ENCODE peak calls at places on chromosomes 13 and 19, in nine cellular contexts. D, Y, O, E, C, F, H, G and V are unnamed samples.

GRCh38 chr19:29785955-29786589 is 25.7 kb upstream of the CCNE1 start:
- DNase-seq in C (no peak), O (no peak), Y (no peak), F (peak), G (no peak), D (peak), E (no peak), H (no peak), V (peak)

GRCh38 chr19:807627-808175 is 10.4 kb downstream of the PTBP1 start:
- DNase-seq in O (no peak), Y (peak), G (no peak), E (no peak), D (no peak), F (no peak), H (no peak), C (no peak), V (no peak)

GRCh38 chr13:112248909-112249592 is 127.1 kb upstream of the SPACA7 start:
- DNase-seq in E (no peak), H (no peak), Y (no peak), F (no peak), O (no peak), G (no peak), C (no peak), D (no peak), V (no peak)

GRCh38 chr13:23578411-23579071 is 8.3 kb downstream of the TNFRSF19 start:
- DNase-seq in D (peak), Y (peak), F (no peak), G (peak), O (peak), H (peak), C (peak), E (peak), V (no peak)

GRCh38 chr13:38872693-38873092 is 117.9 kb downstream of the STOML3 start:
- DNase-seq in G (peak), F (peak), E (peak), H (peak), O (peak), C (peak), D (peak), Y (peak), V (peak)

GRCh38 chr13:46171223-46171622 is 10.8 kb downstream of the LCP1 start:
- DNase-seq in C (no peak), F (no peak), E (no peak), H (no peak), Y (no peak), D (no peak), G (no peak), O (no peak), V (no peak)

GRCh38 chr13:112596220-112596619 is 8.3 kb upstream of the TUBGCP3 start:
- DNase-seq in Y (no peak), O (no peak), G (no peak), F (no peak), D (no peak), E (peak), H (peak), C (no peak), V (no peak)

GRCh38 chr19:41137056-41137455 is 22.8 kb downstream of the CYP2F1 start:
- DNase-seq in H (no peak), D (no peak), E (no peak), O (no peak), Y (no peak), C (no peak), G (no peak), F (no peak), V (no peak)

GRCh38 chr13:39565036-39565949 is 37.7 kb downstream of the LHFPL6 start:
- DNase-seq in E (peak), Y (no peak), F (peak), D (peak), O (peak), H (peak), G (peak), C (peak), V (no peak)

GRCh38 chr19:49801966-49802661 is 11.0 kb downstream of the FUZ start:
- DNase-seq in F (no peak), E (peak), D (peak), Y (peak), G (peak), O (peak), C (no peak), H (peak), V (peak)

GRCh38 chr19:11560404-11560988 is 1.5 kb upstream of the ELOF1 start:
- DNase-seq in Y (peak), G (peak), F (peak), C (peak), D (peak), H (peak), O (peak), E (peak), V (peak)
- H3K4me3 ChIP-seq in Y (no peak), G (no peak), F (peak), C (no peak), D (no peak), H (no peak), O (no peak), E (no peak), V (peak)

GRCh38 chr19:13844130-13844631 is 32.8 kb upstream of the NANOS3 start:
- DNase-seq in E (no peak), G (no peak), F (no peak), Y (no peak), H (no peak), C (no peak), O (no peak), D (no peak), V (no peak)
- H3K9ac ChIP-seq in E (no peak), G (no peak), F (peak), Y (peak), H (peak), C (peak), O (no peak), D (no peak), V (no peak)

GRCh38 chr19:11452814-11453335 is 17.4 kb downstream of the PRKCSH start:
- DNase-seq in C (no peak), Y (peak), D (no peak), E (no peak), F (no peak), G (no peak), O (no peak), H (no peak), V (no peak)

GRCh38 chr19:11453468-11454341 is 18.3 kb downstream of the PRKCSH start:
- DNase-seq in O (peak), C (no peak), F (no peak), D (no peak), G (no peak), H (no peak), E (no peak), Y (peak), V (peak)

GRCh38 chr19:11451327-11451941 is 16.0 kb downstream of the PRKCSH start:
- DNase-seq in O (no peak), E (no peak), D (no peak), Y (peak), F (no peak), H (no peak), C (no peak), G (no peak), V (peak)

GRCh38 chr19:11450570-11451326 is 15.3 kb downstream of the PRKCSH start:
- DNase-seq in C (no peak), D (no peak), G (no peak), H (no peak), F (no peak), O (no peak), Y (peak), E (no peak), V (no peak)

DNA sequence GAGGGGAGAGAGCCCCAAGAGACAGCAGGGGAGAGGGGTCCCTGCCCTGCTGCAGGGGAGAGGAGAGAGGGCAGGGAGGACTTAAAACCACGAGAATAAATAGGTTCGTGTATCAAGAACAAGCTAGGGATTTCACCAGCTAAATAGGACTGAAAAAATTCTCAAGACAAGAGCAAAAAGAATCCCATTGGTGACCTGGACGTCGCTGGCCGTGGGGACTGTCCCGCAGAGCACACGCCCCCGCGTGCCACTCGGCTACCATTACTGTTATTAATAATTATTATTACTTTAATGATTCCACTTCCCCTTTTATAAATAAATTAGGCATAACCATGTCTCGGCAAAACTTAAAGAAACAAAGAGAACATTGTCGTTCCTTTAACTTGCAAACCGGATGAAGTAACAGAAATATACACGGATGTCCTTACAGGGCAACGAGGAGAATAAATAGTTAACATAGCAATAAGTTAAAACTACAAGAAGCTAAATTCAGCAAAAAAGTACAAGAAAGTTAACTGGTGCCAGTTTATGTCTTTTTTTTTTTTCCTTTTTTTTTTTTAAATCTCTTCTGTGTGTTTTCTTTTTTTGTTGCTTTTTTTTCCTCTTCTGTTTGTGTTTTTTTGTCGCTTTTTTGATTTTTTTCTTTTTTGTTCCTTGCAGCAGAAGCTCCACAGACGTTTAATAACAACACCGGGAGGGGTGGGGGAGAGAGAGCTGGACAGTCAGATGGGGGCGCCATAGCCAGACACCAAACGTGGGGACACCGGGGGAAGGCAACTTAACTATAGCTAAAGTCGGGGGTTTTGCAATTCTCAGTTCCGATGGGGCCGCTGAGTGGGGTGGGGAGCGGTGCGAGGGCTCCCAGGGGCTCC is 16.7 kb downstream of the PRKCSH start:
- DNase-seq in E (no peak), O (peak), H (no peak), G (no peak), F (no peak), C (no peak), Y (peak), D (no peak), V (peak)
- H3K4me3 ChIP-seq in E (no peak), O (no peak), H (no peak), G (no peak), F (no peak), C (no peak), Y (no peak), D (no peak), V (peak)

DNA sequence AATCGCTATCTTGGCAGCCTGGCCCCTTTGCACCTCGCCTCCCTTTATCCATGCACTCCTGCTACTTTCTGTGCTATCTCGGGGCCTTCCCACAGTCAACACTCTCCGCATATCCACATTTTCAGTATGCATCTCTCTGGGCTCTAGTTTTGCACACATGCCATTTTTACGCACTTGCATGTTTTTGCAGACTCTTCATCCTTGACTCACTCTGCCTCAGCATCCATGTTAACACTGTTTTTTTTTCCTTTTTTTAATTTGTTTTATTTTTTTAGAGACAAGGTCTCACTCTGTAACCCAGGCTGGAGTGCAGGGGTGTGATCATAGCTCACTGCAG is 2.5 kb downstream of the MAMSTR start:
- DNase-seq in G (no peak), H (no peak), Y (no peak), E (peak), D (no peak), O (no peak), F (no peak), C (no peak), V (no peak)
- H3K9ac ChIP-seq in G (no peak), H (no peak), Y (peak), E (no peak), D (peak), O (no peak), F (no peak), C (no peak), V (no peak)

GRCh38 chr19:32041681-32042292 is 303.6 kb upstream of the ZNF507 start:
- DNase-seq in E (peak), O (peak), F (no peak), C (peak), H (no peak), Y (peak), D (peak), G (no peak), V (peak)
- H3K4me3 ChIP-seq in E (peak), O (peak), F (no peak), C (no peak), H (peak), Y (peak), D (no peak), G (no peak), V (no peak)

GRCh38 chr13:106919093-106919492 is 351.2 kb upstream of the ARGLU1 start:
- DNase-seq in C (no peak), H (no peak), Y (no peak), F (no peak), O (no peak), G (no peak), D (no peak), E (no peak), V (peak)
- H3K9ac ChIP-seq in C (no peak), H (peak), Y (no peak), F (no peak), O (no peak), G (peak), D (no peak), E (no peak), V (peak)

DNA sequence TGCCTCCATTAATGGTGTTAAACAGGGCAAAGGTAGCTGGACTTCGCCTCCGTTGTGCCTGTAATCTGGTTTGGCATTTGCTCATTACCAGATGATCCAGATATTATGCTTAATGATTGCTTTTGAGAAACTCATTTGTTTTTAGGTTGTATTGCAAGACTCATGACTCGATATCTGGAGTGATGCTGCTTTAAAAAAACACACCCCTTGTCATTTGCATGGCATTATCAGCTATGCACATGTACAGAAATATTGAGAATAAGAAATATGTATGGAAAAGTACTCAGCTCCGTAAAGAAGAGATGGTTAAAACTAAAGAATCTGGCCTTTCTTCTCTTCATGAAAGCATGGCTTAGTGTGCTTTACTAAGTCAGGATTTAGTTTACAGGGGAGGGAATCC is 95.0 kb downstream of the ARHGEF7 start:
- DNase-seq in D (no peak), C (no peak), O (peak), G (no peak), H (no peak), E (no peak), F (no peak), Y (no peak), V (no peak)
- H3K4me3 ChIP-seq in D (no peak), C (no peak), O (no peak), G (no peak), H (peak), E (peak), F (no peak), Y (no peak), V (no peak)

DNA sequence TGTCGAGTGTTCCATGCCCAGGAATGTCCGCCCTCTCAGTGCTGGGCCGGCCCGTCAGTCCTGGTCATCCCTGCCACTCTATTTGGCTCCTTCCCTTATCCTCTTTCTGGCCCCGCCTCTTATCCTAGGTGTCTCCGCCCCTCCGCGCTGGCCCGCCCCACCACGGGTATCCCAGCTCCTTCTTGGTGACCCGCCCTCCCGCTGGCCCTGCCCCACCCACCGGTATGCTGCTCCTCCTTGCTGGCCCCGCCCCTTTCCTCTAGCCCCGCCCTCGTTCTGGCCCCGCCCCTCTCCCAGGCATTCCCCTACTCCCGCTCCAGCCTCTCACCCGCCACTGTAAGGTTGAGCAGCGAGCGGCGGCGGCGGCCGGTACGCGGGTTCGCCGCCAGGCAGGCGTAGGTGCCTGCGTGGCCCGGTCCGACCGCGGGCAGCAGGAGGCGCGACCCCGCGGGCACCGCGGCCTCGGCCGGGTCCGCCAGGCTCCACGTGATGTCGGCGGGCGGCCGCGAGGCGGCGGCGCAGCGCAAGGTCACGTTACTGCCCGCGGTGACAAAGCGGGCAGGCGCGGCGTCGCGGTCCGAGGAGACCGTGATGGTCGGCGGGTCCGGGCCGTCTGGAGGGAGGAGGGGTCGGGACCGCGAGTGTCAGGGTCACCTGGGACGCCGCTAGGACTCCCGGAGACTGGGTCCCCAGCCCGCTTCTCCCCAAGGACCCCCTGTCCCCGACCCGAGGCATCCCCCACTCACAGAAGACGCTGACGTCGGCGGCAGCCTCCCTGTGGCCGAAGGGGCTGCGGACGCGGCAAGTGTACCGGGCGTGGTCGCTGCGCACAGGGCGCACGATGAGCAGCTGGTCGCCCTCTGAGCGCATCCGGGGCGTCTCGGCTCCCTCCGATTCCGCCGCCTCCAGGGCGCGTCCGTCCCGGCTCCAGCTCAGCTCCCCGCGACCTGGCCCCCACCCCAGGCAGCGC is 2.0 kb downstream of the VSIG10L start:
- DNase-seq in D (peak), Y (peak), F (peak), C (peak), H (peak), E (peak), G (peak), O (peak), V (peak)
- H3K9ac ChIP-seq in D (peak), Y (peak), F (peak), C (peak), H (peak), E (peak), G (peak), O (no peak), V (peak)